ENCODE peak calls at places on chromosomes 3 and 15, in five cellular contexts. G is caudate nucleus, R is tibial artery, P is body of pancreas, T is SJSA1. D is an unnamed sample.

GRCh38 chr15:90300988-90301715 is 35.7 kb downstream of the NGRN start:
- DNase-seq in T (peak; percentile 52), G (no peak), R (peak; percentile 90), P (peak; percentile 62), D (no peak)

GRCh38 chr15:77031376-77032050 is 36.6 kb downstream of the PSTPIP1 start:
- DNase-seq in P (no peak), R (peak; percentile 51), G (no peak), T (no peak), D (no peak)

GRCh38 chr3:141482250-141482937 is 4.4 kb upstream of the RASA2 start:
- DNase-seq in R (no peak), P (no peak), T (peak; percentile 80), G (no peak), D (no peak)

GRCh38 chr3:197482001-197482400 is 73.8 kb downstream of the BDH1 start:
- DNase-seq in T (peak; percentile 69), G (no peak), P (no peak), R (no peak), D (no peak)

GRCh38 chr15:63608989-63609388 is 11.8 kb downstream of the FBXL22 start:
- DNase-seq in G (no peak), P (no peak), T (no peak), R (no peak), D (no peak)

GRCh38 chr15:40782609-40783227 is 12.9 kb downstream of the C15orf62 start:
- DNase-seq in R (peak; percentile 65), G (no peak), T (no peak), P (peak; percentile 86), D (no peak)

GRCh38 chr3:53168175-53168923 is 7.3 kb downstream of the PRKCD start:
- DNase-seq in T (no peak), G (no peak), P (no peak), R (no peak), D (no peak)

GRCh38 chr3:71208273-71209095 is 375.0 kb downstream of the FOXP1 start:
- DNase-seq in P (peak; percentile 20), R (no peak), T (peak; percentile 51), G (no peak), D (no peak)

GRCh38 chr15:32825219-32825618 is 107.4 kb downstream of the GREM1 start:
- DNase-seq in R (no peak), P (no peak), G (no peak), T (no peak), D (no peak)

GRCh38 chr15:31332020-31332680 is 5.5 kb downstream of the KLF13 start:
- DNase-seq in T (no peak), P (no peak), G (no peak), R (no peak), D (no peak)

GRCh38 chr3:46946416-46946815 is 30.1 kb downstream of the CCDC12 start:
- DNase-seq in R (no peak), P (peak; percentile 75), T (no peak), G (no peak), D (no peak)

GRCh38 chr3:129513705-129514104 is 14.7 kb upstream of the RHO start:
- DNase-seq in P (no peak), T (no peak), G (no peak), R (no peak), D (no peak)

GRCh38 chr3:129512595-129512994 is 15.8 kb upstream of the RHO start:
- DNase-seq in P (peak; percentile 31), R (no peak), T (no peak), G (no peak), D (no peak)

GRCh38 chr3:129514563-129514962 is 13.9 kb upstream of the RHO start:
- DNase-seq in R (no peak), P (no peak), T (no peak), G (no peak), D (no peak)

GRCh38 chr3:129517516-129517915 is 10.9 kb upstream of the RHO start:
- DNase-seq in P (no peak), T (no peak), G (no peak), R (no peak), D (no peak)

DNA sequence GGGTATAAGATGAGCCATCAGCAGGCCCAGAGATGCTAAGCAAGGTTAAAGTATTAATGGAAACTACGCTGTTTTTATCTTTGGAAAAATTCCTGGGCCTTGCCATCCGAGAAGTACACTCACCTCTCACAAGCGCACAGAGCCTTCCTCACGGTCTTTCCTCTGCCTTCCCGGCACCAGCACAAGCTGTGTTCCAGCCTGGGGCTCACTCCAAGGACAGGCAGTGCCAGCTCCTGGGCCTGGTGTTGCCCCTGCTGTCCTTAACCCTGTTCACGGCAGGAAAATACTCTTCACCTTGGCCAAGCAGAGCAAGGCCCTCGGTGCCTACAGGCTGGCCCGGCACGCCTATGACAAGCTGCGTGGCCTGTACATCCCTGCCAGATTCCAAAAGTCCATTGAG is 14.3 kb upstream of the RHO start:
- DNase-seq in G (no peak), P (no peak), R (no peak), T (no peak), D (no peak)
- H3K27ac ChIP-seq in G (no peak overlapping the region), P (no peak overlapping the region), R (no peak overlapping the region), T (no peak overlapping the region), D (no peak overlapping the region)

GRCh38 chr3:96843505-96844203 is 29.3 kb downstream of the EPHA6 start:
- DNase-seq in G (no peak), P (no peak), T (no peak), R (no peak), D (no peak)
- H3K27ac ChIP-seq in G (no peak overlapping the region), P (no peak overlapping the region), T (no peak overlapping the region), R (no peak overlapping the region), D (no peak overlapping the region)

GRCh38 chr3:96027718-96028117 is 786.7 kb upstream of the EPHA6 start:
- DNase-seq in T (no peak), G (no peak), R (no peak), P (no peak), D (no peak)
- H3K27ac ChIP-seq in T (no peak overlapping the region), G (no peak overlapping the region), R (no peak overlapping the region), P (no peak overlapping the region), D (no peak overlapping the region)

GRCh38 chr3:150564243-150564642 is 17.7 kb downstream of the EIF2A start:
- DNase-seq in G (no peak), T (no peak), R (no peak), P (no peak), D (no peak)
- H3K27ac ChIP-seq in G (no peak overlapping the region), T (no peak overlapping the region), R (no peak overlapping the region), P (no peak overlapping the region), D (no peak overlapping the region)

DNA sequence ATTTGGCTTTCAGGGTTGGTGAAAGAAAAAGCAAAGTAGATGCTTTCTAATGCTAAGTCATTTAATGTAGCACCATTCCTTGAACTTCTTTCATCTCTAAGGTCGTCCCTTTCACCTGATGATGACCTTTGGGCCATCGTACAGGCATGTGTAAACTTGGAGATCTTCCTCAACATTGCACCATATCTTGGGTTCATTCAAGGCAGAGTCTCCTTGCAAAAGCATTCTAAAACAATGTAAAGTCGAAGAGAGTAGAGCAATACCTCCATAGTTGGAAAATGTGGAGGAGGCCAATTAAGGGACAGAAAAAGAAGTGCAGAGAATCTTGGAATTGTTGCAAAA is 48.8 kb downstream of the TMEM44 start:
- DNase-seq in G (no peak), T (no peak), R (no peak), P (no peak), D (no peak)
- H3K27ac ChIP-seq in G (peak overlapping the region; percentile 95), T (peak overlapping the region; percentile 96), R (peak overlapping the region; percentile 91), P (peak overlapping the region; percentile 92), D (peak overlapping the region; percentile 97)

GRCh38 chr3:42189071-42189470 is 76.9 kb downstream of the CCK start:
- DNase-seq in R (no peak), T (no peak), P (no peak), G (no peak), D (no peak)
- H3K27ac ChIP-seq in R (no peak overlapping the region), T (no peak overlapping the region), P (no peak overlapping the region), G (no peak overlapping the region), D (no peak overlapping the region)

DNA sequence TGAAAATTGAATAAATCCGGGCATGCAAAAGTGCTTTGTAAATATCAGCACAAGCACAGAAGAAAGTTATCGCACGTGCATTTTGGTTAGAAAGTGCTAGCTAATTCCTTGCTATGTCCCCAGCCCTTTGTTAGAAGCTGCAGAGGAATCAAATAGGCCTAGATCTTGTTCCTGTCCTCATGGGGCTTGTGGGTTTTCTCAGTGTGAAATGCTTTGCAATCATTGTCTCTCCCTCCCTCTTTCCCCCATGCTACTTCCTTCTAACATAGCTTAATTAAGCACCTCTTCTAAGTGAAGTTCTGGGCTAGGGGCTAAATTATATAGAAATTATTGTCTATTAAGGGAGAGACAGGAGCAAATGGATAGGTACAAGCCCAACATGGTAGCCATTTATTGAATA is 271.7 kb downstream of the RPLP1 start:
- DNase-seq in R (no peak), G (no peak), T (no peak), P (no peak), D (no peak)
- H3K27ac ChIP-seq in R (no peak overlapping the region), G (no peak overlapping the region), T (no peak overlapping the region), P (no peak overlapping the region), D (no peak overlapping the region)

GRCh38 chr15:60384526-60385127 is 13.2 kb downstream of the ANXA2 start:
- DNase-seq in R (no peak), G (no peak), T (no peak), P (no peak), D (no peak)

GRCh38 chr15:60389261-60390077 is 8.3 kb downstream of the ANXA2 start:
- DNase-seq in P (no peak), R (no peak), G (no peak), T (no peak), D (no peak)

GRCh38 chr15:60390231-60390630 is 7.6 kb downstream of the ANXA2 start:
- DNase-seq in R (no peak), T (no peak), G (no peak), P (no peak), D (no peak)

GRCh38 chr15:60385620-60386552 is 11.9 kb downstream of the ANXA2 start:
- DNase-seq in P (no peak), R (no peak), G (no peak), T (no peak), D (no peak)

DNA sequence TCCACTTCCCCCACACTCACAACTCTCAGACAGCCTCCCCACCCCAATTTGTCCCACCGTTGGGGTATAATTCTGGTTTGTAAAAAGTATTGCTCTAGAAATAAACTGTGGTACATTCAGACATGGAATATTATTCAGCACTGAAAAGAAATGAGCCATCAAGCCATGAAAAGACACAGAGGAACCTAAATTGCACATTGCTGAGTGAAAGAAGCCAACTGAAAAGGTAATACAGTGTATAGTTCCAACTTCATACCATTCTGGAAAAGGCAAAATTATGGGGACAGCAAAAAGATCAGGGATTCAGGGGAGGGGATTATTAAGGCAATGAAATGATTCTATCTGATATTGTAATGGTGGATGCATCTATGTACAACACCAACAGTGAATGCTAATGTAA is 10.5 kb downstream of the ANXA2 start:
- DNase-seq in T (no peak), R (no peak), G (no peak), P (no peak), D (no peak)
- H3K27ac ChIP-seq in T (no peak overlapping the region), R (no peak overlapping the region), G (no peak overlapping the region), P (no peak overlapping the region), D (peak overlapping the region; percentile 14)

DNA sequence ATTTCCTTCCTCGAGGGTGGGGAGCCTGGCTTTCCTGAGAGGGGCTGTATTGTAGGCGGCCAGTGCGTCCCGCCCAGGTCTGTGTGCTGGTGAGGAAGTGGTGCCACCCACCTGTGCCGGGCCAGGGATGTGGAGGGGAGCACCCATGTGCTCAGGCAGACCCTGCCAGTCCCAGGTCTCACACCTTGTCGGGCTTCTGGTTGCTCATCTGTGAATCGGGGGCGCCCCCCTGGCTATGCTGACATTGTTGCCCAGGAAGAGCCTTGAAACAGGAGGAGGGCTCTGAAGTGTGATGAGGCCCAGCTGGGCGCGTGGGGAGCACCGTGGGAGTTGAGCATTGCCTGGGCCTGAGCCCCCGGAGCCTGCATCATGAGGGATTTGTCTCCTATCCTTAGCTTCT is 4.8 kb downstream of the FBLN2 start:
- DNase-seq in G (no peak), T (no peak), P (no peak), R (no peak), D (no peak)
- H3K27ac ChIP-seq in G (no peak overlapping the region), T (no peak overlapping the region), P (no peak overlapping the region), R (peak overlapping the region; percentile 12), D (no peak overlapping the region)

GRCh38 chr3:34405159-34405558 is 606.7 kb downstream of the PDCD6IP start:
- DNase-seq in R (no peak), G (no peak), P (no peak), T (no peak), D (no peak)
- H3K27ac ChIP-seq in R (no peak overlapping the region), G (no peak overlapping the region), P (no peak overlapping the region), T (no peak overlapping the region), D (no peak overlapping the region)